ENCODE peak calls at places on chromosomes 12 and 14, in six cellular contexts. C, J, L, B, X and T are unnamed samples.

GRCh38 chr12:76740501-76740900 is 23.4 kb upstream of the ZDHHC17 start:
- DNase-seq in J (no peak), L (no peak), X (no peak), B (no peak), C (no peak), T (no peak)

GRCh38 chr12:89051065-89051677 is 301.1 kb downstream of the DUSP6 start:
- DNase-seq in L (peak; percentile 8), J (peak; percentile 34), C (no peak), X (no peak), B (peak; percentile 43), T (no peak)

GRCh38 chr14:36402867-36403266 is 82.4 kb upstream of the MBIP start:
- DNase-seq in L (no peak), X (no peak), C (no peak), B (no peak), J (no peak), T (no peak)

GRCh38 chr14:35689000-35689460 is 120.1 kb downstream of the RALGAPA1 start:
- DNase-seq in L (no peak), C (no peak), X (no peak), J (no peak), B (no peak), T (no peak)

GRCh38 chr14:65287264-65288131 is 125.0 kb upstream of the FUT8 start:
- DNase-seq in L (no peak), X (no peak), J (no peak), C (no peak), B (no peak), T (no peak)

GRCh38 chr12:27319394-27319793 is 13.2 kb upstream of the BMAL2 start:
- DNase-seq in C (no peak), J (no peak), B (no peak), X (no peak), L (no peak), T (no peak)

GRCh38 chr12:24025153-24025798 is 75.8 kb upstream of the SOX5 start:
- DNase-seq in C (no peak), B (no peak), X (no peak), L (no peak), J (no peak), T (no peak)

GRCh38 chr12:95820096-95820703 is 29.6 kb upstream of the NTN4 start:
- DNase-seq in C (peak; percentile 19), X (no peak), B (no peak), J (peak; percentile 73), L (peak; percentile 79), T (no peak)

GRCh38 chr12:31558521-31558920 is 32.4 kb downstream of the DENND5B start:
- DNase-seq in J (no peak), X (no peak), C (no peak), B (no peak), L (no peak), T (no peak)

GRCh38 chr12:66964629-66965028 is 285.8 kb upstream of the GRIP1 start:
- DNase-seq in C (no peak), L (no peak), J (no peak), X (no peak), B (no peak), T (no peak)

GRCh38 chr12:53625946-53626701 is at the start of gene ATF7:
- DNase-seq in B (peak; percentile 72), L (peak; percentile 98), X (peak; percentile 96), J (peak; percentile 98), C (peak; percentile 98), T (peak; percentile 99)
- TF ChIP-seq POLR2A in B (peak; percentile 71), L (no peak), X (peak; percentile 80), J (no peak), C (peak; percentile 65), T (peak; percentile 52)

DNA sequence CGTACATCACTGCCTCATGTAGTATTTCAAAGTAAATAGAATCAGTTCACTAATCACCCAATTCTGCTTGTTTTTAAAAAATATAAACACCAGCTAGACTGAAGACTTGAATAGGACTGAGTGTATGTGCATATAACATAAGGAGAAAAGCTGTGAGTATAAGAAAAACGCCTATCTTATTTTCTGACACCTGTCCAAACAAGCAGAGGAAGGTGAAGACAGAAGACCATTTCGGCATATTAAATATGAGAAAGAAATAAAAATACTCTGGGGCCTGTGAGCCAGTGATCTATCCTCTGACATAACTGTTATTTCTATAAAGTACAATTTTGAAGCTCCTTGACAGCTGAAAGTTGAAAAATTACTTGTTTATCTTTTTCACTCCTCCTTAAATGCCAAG is 111.3 kb upstream of the EEA1 start:
- DNase-seq in C (no peak), J (no peak), B (no peak), X (no peak), L (no peak), T (no peak)
- TF ChIP-seq POLR2A in C (no peak), J (no peak), B (no peak), X (no peak), L (no peak), T (no peak)

GRCh38 chr14:93958567-93959238 is 17.7 kb downstream of the ASB2 start:
- DNase-seq in J (no peak), B (no peak), C (no peak), X (no peak), L (no peak), T (no peak)

GRCh38 chr14:93959239-93960107 is 16.9 kb downstream of the ASB2 start:
- DNase-seq in C (peak; percentile 42), J (peak; percentile 88), B (peak; percentile 90), X (peak; percentile 90), L (peak; percentile 58), T (no peak)

GRCh38 chr14:93957333-93957710 is 19.0 kb downstream of the ASB2 start:
- DNase-seq in B (no peak), C (no peak), X (no peak), J (no peak), L (no peak), T (no peak)

GRCh38 chr14:93956514-93957332 is 19.6 kb downstream of the ASB2 start:
- DNase-seq in J (no peak), L (no peak), X (no peak), B (no peak), C (no peak), T (peak; percentile 29)

GRCh38 chr14:93957751-93958566 is 18.4 kb downstream of the ASB2 start:
- DNase-seq in X (no peak), J (no peak), L (no peak), C (no peak), B (no peak), T (peak; percentile 41)
- TF ChIP-seq POLR2A in X (no peak), J (no peak), L (no peak), C (no peak), B (no peak), T (no peak)

GRCh38 chr12:123479442-123480180 is 21.7 kb downstream of the SNRNP35 start:
- DNase-seq in L (no peak), X (no peak), J (no peak), C (no peak), B (no peak), T (no peak)
- TF ChIP-seq POLR2A in L (no peak), X (no peak), J (no peak), C (no peak), B (no peak), T (no peak)

GRCh38 chr12:79690156-79690605 is 583 bp downstream of the PAWR start:
- DNase-seq in X (no peak), C (peak; percentile 36), J (peak; percentile 44), L (no peak), B (no peak), T (peak; percentile 52)
- TF ChIP-seq POLR2A in X (peak; percentile 70), C (no peak), J (no peak), L (no peak), B (no peak), T (no peak)

GRCh38 chr12:122730215-122731014 is at the start of gene HCAR1:
- DNase-seq in B (no peak), X (no peak), C (no peak), L (no peak), J (no peak), T (no peak)
- TF ChIP-seq POLR2A in B (no peak), X (no peak), C (no peak), L (no peak), J (no peak), T (no peak)